ENCODE peak calls at places on chromosomes 4 and X, in five cellular contexts. One of them, this sample, is unnamed.

GRCh38 chrX:134760671-134761070 is 102.4 kb upstream of the PLAC1 start:
- DNase-seq in GM12878: no peak
- DNase-seq in HepG2: no peak
- DNase-seq in IMR-90: no peak
- DNase-seq in A549: no peak
- DNase-seq in this sample: no peak

GRCh38 chr4:173494013-173494970 is 35.7 kb downstream of the HAND2 start:
- DNase-seq in IMR-90: peak
- DNase-seq in A549: peak
- DNase-seq in GM12878: peak
- DNase-seq in HepG2: peak
- DNase-seq in this sample: peak

GRCh38 chr4:181952478-181952877 is 290.7 kb upstream of the TENM3 start:
- DNase-seq in IMR-90: peak
- DNase-seq in GM12878: no peak
- DNase-seq in HepG2: no peak
- DNase-seq in A549: peak
- DNase-seq in this sample: no peak

GRCh38 chrX:129593137-129593536 is 53.1 kb downstream of the OCRL start:
- DNase-seq in HepG2: no peak
- DNase-seq in IMR-90: peak
- DNase-seq in A549: peak
- DNase-seq in GM12878: no peak
- DNase-seq in this sample: peak

GRCh38 chr4:182427530-182427929 is 184.3 kb downstream of the TENM3 start:
- DNase-seq in GM12878: no peak
- DNase-seq in HepG2: no peak
- DNase-seq in A549: no peak
- DNase-seq in IMR-90: peak
- DNase-seq in this sample: no peak

GRCh38 chr4:169410839-169411770 is 140.3 kb upstream of the SH3RF1 start:
- DNase-seq in IMR-90: peak
- DNase-seq in GM12878: peak
- DNase-seq in A549: peak
- DNase-seq in HepG2: no peak
- DNase-seq in this sample: no peak

GRCh38 chrX:37809970-37810369 is 30.1 kb downstream of the CYBB start:
- DNase-seq in IMR-90: no peak
- DNase-seq in A549: no peak
- DNase-seq in GM12878: no peak
- DNase-seq in HepG2: no peak
- DNase-seq in this sample: no peak

GRCh38 chr4:43471950-43472349 is 579.4 kb downstream of the GRXCR1 start:
- DNase-seq in A549: peak
- DNase-seq in GM12878: no peak
- DNase-seq in IMR-90: no peak
- DNase-seq in HepG2: peak
- DNase-seq in this sample: no peak

GRCh38 chr4:156390599-156391296 is 437.1 kb upstream of the CTSO start:
- DNase-seq in HepG2: no peak
- DNase-seq in A549: no peak
- DNase-seq in GM12878: no peak
- DNase-seq in IMR-90: no peak
- DNase-seq in this sample: no peak

DNA sequence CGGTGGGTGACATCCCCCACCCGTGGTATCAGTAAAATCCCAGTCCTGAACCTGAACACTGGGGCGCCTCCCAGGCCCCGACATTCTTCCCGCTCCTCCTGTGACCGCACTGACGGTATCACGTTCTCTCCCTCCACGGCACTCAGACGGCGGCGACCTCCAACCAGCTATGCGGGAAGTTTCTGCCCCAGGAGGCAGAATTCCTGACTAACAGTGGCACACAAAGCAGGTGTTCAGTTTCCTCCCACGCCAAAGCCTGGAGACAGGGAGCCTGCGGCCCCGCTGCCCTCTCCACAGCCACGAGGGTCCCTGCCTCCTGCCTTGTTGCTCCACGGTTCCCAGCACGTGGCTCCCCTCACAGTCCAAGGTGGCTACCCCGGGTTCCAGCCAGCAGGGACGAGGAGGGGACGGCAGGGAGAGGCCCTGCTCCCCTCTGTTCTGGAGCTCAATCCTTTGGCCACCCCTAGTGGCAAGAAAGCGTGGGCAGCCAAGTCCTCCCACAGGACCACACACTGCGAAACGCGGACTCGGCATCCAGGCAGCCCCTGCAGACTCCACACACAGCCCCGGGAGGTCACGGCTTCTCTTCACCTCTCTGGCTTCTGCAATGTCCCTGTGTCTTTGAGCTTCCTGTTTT is 15.2 kb downstream of the CTBP1 start:
- DNase-seq in A549: no peak
- DNase-seq in HepG2: no peak
- DNase-seq in IMR-90: peak
- DNase-seq in GM12878: no peak
- DNase-seq in this sample: no peak
- TF ChIP-seq CTCF in A549: no peak
- TF ChIP-seq CTCF in HepG2: peak
- TF ChIP-seq CTCF in IMR-90: peak
- TF ChIP-seq CTCF in GM12878: no peak
- TF ChIP-seq CTCF in this sample: no peak

DNA sequence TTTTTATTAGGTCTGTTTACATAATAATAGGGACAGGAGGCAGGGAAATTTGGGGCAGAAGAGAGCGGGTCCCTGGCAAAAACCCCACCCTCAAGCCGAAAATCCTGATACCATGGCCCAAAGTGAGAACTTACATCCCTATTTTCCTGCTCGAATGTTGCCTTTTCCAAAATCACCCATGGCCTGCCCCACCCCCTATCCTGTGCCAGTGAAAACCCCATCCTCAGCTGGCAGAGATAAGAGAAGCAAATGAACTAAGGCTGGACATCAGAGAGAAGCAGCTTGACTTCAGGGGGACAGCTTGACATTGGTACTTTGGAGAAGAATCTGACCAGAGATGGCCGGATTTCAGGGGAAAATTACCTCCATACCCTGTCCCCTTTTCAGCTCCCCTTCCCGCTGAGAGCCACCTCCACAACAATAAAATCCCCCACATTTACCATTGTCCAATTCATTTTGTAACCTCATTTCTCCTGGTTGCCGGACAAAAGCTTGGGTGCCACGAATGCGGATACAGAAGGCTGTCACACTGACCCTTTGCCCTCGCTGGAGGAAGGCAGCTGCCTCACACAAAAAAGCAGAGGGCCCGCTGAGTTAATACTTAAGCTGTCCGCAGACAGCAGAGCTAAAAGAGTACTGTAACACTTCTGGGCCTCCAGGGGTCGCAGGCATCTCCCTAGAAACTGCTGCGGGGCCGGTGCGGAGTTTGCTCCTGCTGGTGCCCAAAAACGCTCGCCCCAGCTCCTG is 196.2 kb downstream of the SNCA start:
- DNase-seq in A549: peak
- DNase-seq in HepG2: peak
- DNase-seq in IMR-90: peak
- DNase-seq in GM12878: no peak
- DNase-seq in this sample: no peak
- TF ChIP-seq BHLHE40 in A549: no peak
- TF ChIP-seq BHLHE40 in HepG2: no peak
- TF ChIP-seq BHLHE40 in IMR-90: no peak
- TF ChIP-seq BHLHE40 in GM12878: no peak
- TF ChIP-seq BHLHE40 in this sample: no peak

GRCh38 chr4:40087799-40088366 is 31.2 kb downstream of the N4BP2 start:
- DNase-seq in HepG2: no peak
- DNase-seq in GM12878: no peak
- DNase-seq in IMR-90: no peak
- DNase-seq in A549: no peak
- DNase-seq in this sample: no peak

DNA sequence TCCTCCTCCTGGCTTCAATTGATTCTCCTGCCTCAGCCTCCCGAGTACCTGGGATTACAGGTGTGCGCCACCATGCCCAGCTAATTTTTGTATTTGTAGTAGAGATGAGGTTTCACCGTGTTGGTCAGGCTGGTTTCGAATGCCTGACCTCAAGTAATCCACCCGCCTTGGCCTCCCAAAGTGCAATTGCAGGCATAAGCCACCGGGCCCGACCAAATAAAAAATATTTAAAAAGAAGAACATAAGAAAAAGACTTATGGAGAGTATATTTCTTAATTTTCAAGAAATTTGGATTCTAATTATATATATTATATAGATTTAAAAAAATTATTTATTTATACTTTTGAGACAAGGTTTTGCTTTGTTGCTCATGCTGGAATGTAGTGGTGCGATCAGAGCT is 29.8 kb downstream of the N4BP2 start:
- DNase-seq in A549: no peak
- DNase-seq in IMR-90: no peak
- DNase-seq in HepG2: no peak
- DNase-seq in GM12878: no peak
- DNase-seq in this sample: no peak
- TF ChIP-seq CTCF in A549: no peak
- TF ChIP-seq CTCF in IMR-90: no peak
- TF ChIP-seq CTCF in HepG2: no peak
- TF ChIP-seq CTCF in GM12878: no peak
- TF ChIP-seq CTCF in this sample: no peak

GRCh38 chr4:64584981-64585557 is 175.8 kb upstream of the TECRL start:
- DNase-seq in HepG2: peak
- DNase-seq in A549: peak
- DNase-seq in IMR-90: peak
- DNase-seq in GM12878: no peak
- DNase-seq in this sample: peak
- TF ChIP-seq BHLHE40 in HepG2: no peak
- TF ChIP-seq BHLHE40 in A549: no peak
- TF ChIP-seq BHLHE40 in IMR-90: no peak
- TF ChIP-seq BHLHE40 in GM12878: no peak
- TF ChIP-seq BHLHE40 in this sample: no peak

DNA sequence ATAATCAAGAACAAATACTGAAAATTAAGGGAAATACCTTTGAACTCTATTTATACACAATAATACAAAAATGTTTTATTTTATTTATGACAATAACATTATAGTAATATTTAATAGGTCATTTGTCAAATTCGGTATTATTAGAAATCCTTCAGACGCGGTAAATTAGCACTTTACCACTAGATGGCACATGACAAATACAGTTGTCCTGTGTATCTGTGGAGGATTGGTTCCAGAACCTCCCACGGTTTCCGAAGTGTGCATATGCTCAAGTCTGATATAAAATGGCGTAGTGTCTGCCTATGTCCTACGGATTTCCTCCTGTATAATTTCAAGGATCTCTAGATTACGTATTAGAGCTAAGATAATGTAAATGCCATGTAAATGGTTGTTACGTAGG is 8.1 kb upstream of the LINC00632 start:
- DNase-seq in GM12878: no peak
- DNase-seq in IMR-90: peak
- DNase-seq in HepG2: no peak
- DNase-seq in A549: peak
- DNase-seq in this sample: no peak
- TF ChIP-seq CTCF in GM12878: peak
- TF ChIP-seq CTCF in IMR-90: peak
- TF ChIP-seq CTCF in HepG2: peak
- TF ChIP-seq CTCF in A549: peak
- TF ChIP-seq CTCF in this sample: peak

DNA sequence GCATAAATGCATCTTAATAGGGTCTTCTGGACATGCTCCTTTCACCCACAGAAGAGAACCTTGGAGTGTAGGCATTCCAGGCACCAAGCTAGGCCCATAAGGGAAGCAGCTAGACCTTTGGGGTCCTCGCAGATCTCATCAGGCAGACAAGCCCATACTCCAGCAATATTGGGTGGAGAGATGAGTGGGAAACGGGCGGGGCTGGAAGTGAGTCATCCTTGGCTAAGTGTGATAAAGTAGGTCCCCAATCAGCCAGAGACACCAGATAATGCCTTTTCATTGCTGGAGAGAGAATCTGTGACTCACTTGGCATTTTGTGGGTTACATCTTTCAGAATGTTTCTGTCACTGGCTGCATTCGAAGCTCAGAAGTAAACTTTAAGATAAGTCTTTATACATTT is 133.3 kb upstream of the MBNL3 start:
- DNase-seq in IMR-90: peak
- DNase-seq in GM12878: no peak
- DNase-seq in A549: no peak
- DNase-seq in HepG2: no peak
- DNase-seq in this sample: peak
- TF ChIP-seq BHLHE40 in IMR-90: no peak
- TF ChIP-seq BHLHE40 in GM12878: no peak
- TF ChIP-seq BHLHE40 in A549: no peak
- TF ChIP-seq BHLHE40 in HepG2: no peak
- TF ChIP-seq BHLHE40 in this sample: no peak

GRCh38 chr4:82578935-82579334 is 17.1 kb upstream of the TMEM150C start:
- DNase-seq in GM12878: no peak
- DNase-seq in HepG2: no peak
- DNase-seq in IMR-90: no peak
- DNase-seq in A549: peak
- DNase-seq in this sample: no peak
- TF ChIP-seq CTCF in GM12878: no peak
- TF ChIP-seq CTCF in HepG2: peak
- TF ChIP-seq CTCF in IMR-90: no peak
- TF ChIP-seq CTCF in A549: no peak
- TF ChIP-seq CTCF in this sample: peak

GRCh38 chr4:3227878-3228675 is 20.9 kb upstream of the MSANTD1 start:
- DNase-seq in IMR-90: peak
- DNase-seq in HepG2: no peak
- DNase-seq in GM12878: no peak
- DNase-seq in A549: no peak
- DNase-seq in this sample: no peak

GRCh38 chr4:3225946-3226345 is 23.0 kb upstream of the MSANTD1 start:
- DNase-seq in GM12878: no peak
- DNase-seq in A549: no peak
- DNase-seq in HepG2: no peak
- DNase-seq in IMR-90: no peak
- DNase-seq in this sample: no peak

GRCh38 chr4:3224971-3225850 is 23.7 kb upstream of the MSANTD1 start:
- DNase-seq in GM12878: no peak
- DNase-seq in IMR-90: no peak
- DNase-seq in A549: no peak
- DNase-seq in HepG2: no peak
- DNase-seq in this sample: no peak

GRCh38 chr4:3226944-3227343 is 22.0 kb upstream of the MSANTD1 start:
- DNase-seq in A549: no peak
- DNase-seq in GM12878: no peak
- DNase-seq in HepG2: no peak
- DNase-seq in IMR-90: no peak
- DNase-seq in this sample: no peak

GRCh38 chr4:3226467-3226866 is 22.5 kb upstream of the MSANTD1 start:
- DNase-seq in HepG2: no peak
- DNase-seq in IMR-90: no peak
- DNase-seq in A549: no peak
- DNase-seq in GM12878: no peak
- DNase-seq in this sample: no peak
- TF ChIP-seq BHLHE40 in HepG2: no peak
- TF ChIP-seq BHLHE40 in IMR-90: no peak
- TF ChIP-seq BHLHE40 in A549: no peak
- TF ChIP-seq BHLHE40 in GM12878: no peak
- TF ChIP-seq BHLHE40 in this sample: no peak

DNA sequence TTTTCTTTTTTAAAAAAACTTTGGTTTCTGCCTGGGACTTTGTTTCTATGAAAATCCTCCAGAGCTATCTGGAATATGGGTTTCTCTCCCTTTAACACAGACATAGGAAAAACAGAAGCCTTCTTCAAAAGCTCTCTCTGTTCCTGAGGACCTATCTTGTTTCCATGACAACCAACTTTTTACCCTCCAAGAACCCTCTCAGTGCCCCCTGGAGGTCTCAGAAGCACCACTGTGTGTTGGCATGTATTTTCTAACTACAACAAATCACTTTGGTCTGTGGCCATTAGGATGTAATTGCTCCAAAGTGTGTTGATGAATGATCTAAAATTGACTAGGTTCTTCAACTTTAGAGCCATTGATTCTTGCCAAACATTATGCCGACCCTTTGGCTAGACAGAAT is 1331.6 kb downstream of the ADGRL3 start:
- DNase-seq in A549: no peak
- DNase-seq in GM12878: no peak
- DNase-seq in HepG2: no peak
- DNase-seq in IMR-90: no peak
- DNase-seq in this sample: no peak
- TF ChIP-seq CTCF in A549: no peak
- TF ChIP-seq CTCF in GM12878: no peak
- TF ChIP-seq CTCF in HepG2: no peak
- TF ChIP-seq CTCF in IMR-90: no peak
- TF ChIP-seq CTCF in this sample: no peak